ENCODE peak calls at places on chromosome 17, in nine cellular contexts. R is activated gamma-delta T cell treated with Interleukin-2 at 50 U/mL for 16 hours, Q is lower lobe of right lung, J is nucleus accumbens, Y is M059J, M is LHCN-M2, H is NCI-H1694 treated with DMSO at 0.1 percent for 48 hours, E is psoas muscle, B is AG20443. D is an unnamed sample.

GRCh38 chr17:69761767-69762321 is 313.2 kb upstream of the KCNJ16 start:
- DNase-seq in R (no peak), Q (no peak), J (no peak), Y (peak), M (peak), H (no peak), E (no peak), B (peak), D (peak)

GRCh38 chr17:44898768-44899073 is 524 bp downstream of the EFTUD2 start:
- DNase-seq in R (no peak), Q (peak), J (no peak), Y (peak), M (no peak), H (no peak), E (no peak), B (no peak), D (peak)

GRCh38 chr17:64004218-64004770 is 6.1 kb downstream of the PRR29 start:
- DNase-seq in R (no peak), Q (no peak), J (no peak), Y (no peak), M (no peak), H (no peak), E (no peak), B (no peak), D (no peak)

GRCh38 chr17:8463089-8463488 is 27.4 kb downstream of the NDEL1 start:
- DNase-seq in R (no peak), Q (no peak), J (no peak), Y (no peak), M (peak), H (no peak), E (no peak), B (peak), D (peak)

GRCh38 chr17:69575346-69575761 is 160.9 kb downstream of the MAP2K6 start:
- DNase-seq in R (no peak), Q (no peak), J (no peak), Y (peak), M (peak), H (no peak), E (no peak), B (peak), D (peak)

GRCh38 chr17:35432176-35433074 is at the start of gene SLFN12:
- DNase-seq in R (peak), Q (peak), J (no peak), Y (peak), M (peak), H (no peak), E (peak), B (peak), D (peak)

GRCh38 chr17:52287611-52288010 is 129.1 kb upstream of the CA10 start:
- DNase-seq in R (no peak), Q (no peak), J (no peak), Y (no peak), M (no peak), H (no peak), E (no peak), B (no peak), D (no peak)

GRCh38 chr17:15231851-15232516 is 33.1 kb downstream of the PMP22 start:
- DNase-seq in R (no peak), Q (no peak), J (no peak), Y (no peak), M (no peak), H (no peak), E (no peak), B (no peak), D (no peak)